ENCODE peak calls at places on chromosomes 3 and 15, in eight cellular contexts. D is heart left ventricle, W is ovary, S is tibial artery, B is AG04450, H is Panc1, Z is body of pancreas, J is PC-9. R is an unnamed sample. For H3K27me3, the result is how much of the 10 kb centered on the place peaks cover.

GRCh38 chr15:98025237-98025636 is 64.7 kb downstream of the ARRDC4 start:
- DNase-seq in B (no peak), S (no peak), H (no peak), Z (no peak), D (no peak), J (peak), W (no peak), R (peak)

GRCh38 chr15:52636459-52636858 is 42.7 kb downstream of the ATOSA start:
- DNase-seq in B (peak), J (no peak), S (no peak), Z (no peak), W (no peak), H (no peak), D (no peak), R (no peak)

GRCh38 chr15:39304201-39304841 is 276.6 kb upstream of the THBS1 start:
- DNase-seq in W (no peak), H (no peak), Z (no peak), J (no peak), B (peak), D (no peak), S (no peak), R (no peak)

GRCh38 chr3:105619651-105620050 is 249.2 kb downstream of the CBLB start:
- DNase-seq in D (no peak), W (no peak), B (no peak), H (no peak), J (no peak), Z (no peak), S (no peak), R (no peak)

GRCh38 chr15:40859206-40859851 is 14.7 kb downstream of the RHOV start:
- DNase-seq in W (peak), Z (peak), D (peak), H (peak), B (peak), S (peak), J (peak), R (peak)

GRCh38 chr3:106030620-106030945 is 161.8 kb upstream of the CBLB start:
- DNase-seq in W (no peak), H (no peak), S (no peak), B (no peak), Z (no peak), D (no peak), J (peak), R (no peak)

GRCh38 chr3:152069871-152070270 is 196.4 kb downstream of the SUCNR1 start:
- DNase-seq in B (no peak), J (no peak), W (no peak), S (no peak), D (no peak), Z (no peak), H (no peak), R (no peak)

GRCh38 chr3:32443471-32443870 is 51.8 kb downstream of the CMTM7 start:
- DNase-seq in W (no peak), D (no peak), Z (no peak), B (no peak), H (no peak), S (no peak), J (peak), R (no peak)

GRCh38 chr3:71468311-71469130 is 115.0 kb downstream of the FOXP1 start:
- DNase-seq in B (no peak), Z (no peak), J (no peak), H (no peak), D (peak), W (no peak), S (no peak), R (no peak)

DNA sequence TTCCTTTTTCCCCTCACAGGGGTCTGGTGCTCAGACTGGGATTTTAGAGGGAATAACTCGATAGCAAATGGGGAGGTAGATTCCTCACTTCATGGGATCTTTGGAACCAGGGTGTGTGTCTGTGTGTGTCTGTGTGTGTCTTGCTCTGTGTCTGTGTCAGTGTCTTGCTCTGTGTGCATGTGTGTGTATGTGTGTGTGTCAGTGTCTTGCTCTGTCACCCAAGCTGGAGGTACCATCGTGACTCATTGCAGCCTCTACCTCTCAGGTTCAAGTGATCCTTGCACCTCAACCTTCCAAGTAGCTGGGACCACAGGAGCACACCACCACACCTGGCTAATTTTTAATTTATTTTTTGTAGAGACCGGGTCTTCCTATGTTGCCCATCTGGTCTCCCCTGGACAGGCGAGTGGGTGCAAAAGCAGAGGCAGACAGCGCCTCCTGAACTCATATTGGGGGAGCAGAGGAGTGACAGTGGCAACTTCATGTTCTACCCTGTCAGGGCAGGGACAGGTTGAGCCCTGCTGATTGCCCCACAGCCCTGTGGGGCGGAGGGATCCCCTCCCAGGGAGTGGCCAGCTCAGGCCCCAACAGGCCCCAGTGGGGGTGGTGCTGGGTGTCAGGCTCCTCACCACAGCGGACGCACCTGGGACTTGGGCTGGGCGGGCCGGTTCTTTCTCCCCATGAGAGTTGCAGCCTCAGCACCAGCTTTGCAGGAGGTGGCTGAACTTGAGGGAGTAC is 10.4 kb upstream of the SEMA4B start:
- DNase-seq in W (no peak), Z (peak), D (no peak), S (no peak), B (no peak), J (no peak), H (no peak), R (no peak)
- H3K4me3 ChIP-seq in W (no peak), Z (no peak), D (no peak), S (no peak), B (no peak), J (no peak), H (no peak), R (no peak)

GRCh38 chr3:151002582-151002981 is 30.1 kb upstream of the CLRN1 start:
- DNase-seq in D (no peak), J (no peak), S (no peak), B (no peak), W (no peak), Z (no peak), H (no peak), R (no peak)

GRCh38 chr3:151003024-151003771 is 30.7 kb upstream of the CLRN1 start:
- DNase-seq in W (no peak), S (no peak), B (no peak), D (no peak), H (peak), Z (peak), J (no peak), R (peak)

GRCh38 chr3:150995510-150995909 is 23.0 kb upstream of the CLRN1 start:
- DNase-seq in D (no peak), S (no peak), H (no peak), W (no peak), B (no peak), J (no peak), Z (no peak), R (no peak)

GRCh38 chr3:151003772-151004127 is 31.2 kb upstream of the CLRN1 start:
- DNase-seq in B (no peak), S (no peak), H (no peak), W (no peak), J (no peak), D (no peak), Z (no peak), R (no peak)

DNA sequence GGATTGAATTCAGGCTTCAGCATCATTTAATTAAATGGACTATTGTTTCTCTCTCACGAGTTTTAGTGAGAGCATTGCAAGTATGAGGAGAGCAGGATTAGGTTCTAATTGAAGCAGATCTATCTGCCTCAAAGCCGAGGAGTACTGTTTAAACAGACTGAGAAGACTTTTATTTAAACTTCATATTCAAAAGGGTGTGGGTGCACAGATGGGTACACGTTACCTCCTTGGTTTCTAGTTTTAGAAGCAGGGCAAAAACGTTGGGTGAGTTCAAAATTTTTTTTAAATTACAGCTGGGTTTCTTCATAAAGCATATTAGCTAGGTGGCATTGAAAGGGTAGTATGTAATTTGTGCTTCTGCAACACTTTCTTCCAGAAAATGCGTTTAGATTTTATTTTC is 26.5 kb upstream of the CLRN1 start:
- DNase-seq in Z (no peak), H (no peak), B (no peak), D (no peak), S (no peak), J (no peak), W (no peak), R (no peak)
- H3K27me3 ChIP-seq in Z (under half), H (under half), B (under half), D (under half), S (under half), J (under half), W (under half), R (under half)

DNA sequence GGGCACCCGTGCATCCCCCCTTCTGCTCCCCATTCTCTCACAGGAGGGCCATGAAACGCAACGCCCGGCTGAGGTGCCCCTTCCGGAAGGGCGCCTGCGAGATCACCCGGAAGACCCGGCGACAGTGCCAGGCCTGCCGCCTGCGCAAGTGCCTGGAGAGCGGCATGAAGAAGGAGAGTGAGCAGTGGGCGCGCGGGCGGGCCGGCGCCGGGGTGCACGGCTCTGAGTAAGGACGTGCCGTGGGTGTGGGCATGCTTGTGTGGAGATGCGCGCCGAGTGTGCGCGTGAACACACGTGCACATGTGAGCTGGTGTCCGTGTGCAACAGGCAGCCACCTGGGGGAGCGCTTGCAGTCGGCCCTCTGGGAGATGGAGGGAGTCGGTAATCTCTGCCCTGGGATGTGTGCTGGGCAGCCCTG is 28.1 kb downstream of the NR1I2 start:
- DNase-seq in S (no peak), W (peak), J (no peak), Z (peak), D (peak), H (no peak), B (no peak), R (no peak)
- TF ChIP-seq CTCF in S (no peak), W (no peak), J (no peak), Z (no peak), D (no peak), H (no peak), B (peak), R (peak)

DNA sequence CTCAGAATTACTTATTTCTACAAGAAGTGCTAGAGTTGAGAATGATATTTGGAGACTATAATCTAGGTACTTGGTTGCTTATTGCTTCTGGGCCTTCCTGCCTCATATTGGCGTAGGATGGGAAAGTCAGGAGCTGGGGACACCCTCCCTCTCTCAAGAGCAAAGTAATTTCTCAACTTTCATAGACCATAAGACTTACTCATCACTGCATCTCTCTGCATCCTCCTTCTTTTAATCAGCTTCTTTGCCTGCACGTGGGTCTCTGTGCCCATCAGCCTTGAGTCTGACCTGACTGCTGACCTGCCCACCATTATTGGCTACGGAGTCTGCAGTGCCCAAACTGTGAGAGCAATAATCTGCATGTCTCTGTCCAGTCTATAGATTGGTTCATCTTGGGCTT is 27.3 kb upstream of the XIRP1 start:
- DNase-seq in B (no peak), W (no peak), Z (no peak), D (no peak), S (no peak), J (no peak), H (no peak), R (no peak)
- H3K4me3 ChIP-seq in B (no peak), W (no peak), Z (no peak), D (no peak), S (no peak), J (no peak), H (no peak), R (no peak)

GRCh38 chr15:81018197-81018596 is 17.5 kb downstream of the TLNRD1 start:
- DNase-seq in Z (no peak), W (no peak), S (no peak), B (no peak), J (no peak), D (no peak), H (no peak), R (no peak)

GRCh38 chr15:81024265-81024875 is 23.6 kb downstream of the TLNRD1 start:
- DNase-seq in H (no peak), J (no peak), D (peak), S (no peak), B (no peak), W (no peak), Z (no peak), R (no peak)

GRCh38 chr15:81024891-81025290 is 24.2 kb downstream of the TLNRD1 start:
- DNase-seq in S (no peak), W (no peak), Z (no peak), J (no peak), B (no peak), D (no peak), H (no peak), R (no peak)

GRCh38 chr15:81023483-81024264 is 23.0 kb downstream of the TLNRD1 start:
- DNase-seq in Z (peak), J (no peak), B (no peak), D (peak), W (no peak), H (no peak), S (peak), R (no peak)

DNA sequence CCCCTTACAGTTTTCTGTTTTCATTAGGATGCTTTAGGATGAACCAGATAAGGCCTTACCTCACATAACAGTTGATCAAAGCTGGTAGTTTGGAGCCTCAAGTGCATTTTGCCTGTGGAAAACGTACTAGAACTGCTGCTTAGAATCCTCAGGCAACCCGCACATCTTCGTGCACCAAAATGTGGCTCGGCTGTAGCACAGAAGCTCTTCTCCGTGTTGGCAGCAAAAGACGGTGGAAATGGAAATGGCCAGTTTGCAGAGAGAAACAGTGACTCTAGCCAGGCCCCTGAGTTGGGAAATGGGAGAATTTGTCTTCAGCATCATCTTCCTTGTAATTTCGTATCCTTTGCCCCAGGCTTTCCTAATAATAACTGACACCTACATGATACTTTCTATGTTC is 20.6 kb downstream of the TLNRD1 start:
- DNase-seq in S (no peak), Z (no peak), H (no peak), W (no peak), B (no peak), D (no peak), J (no peak), R (no peak)
- H3K27me3 ChIP-seq in S (under half), Z (under half), H (under half), W (under half), B (under half), D (under half), J (under half), R (under half)

GRCh38 chr15:69806287-69806915 is 291.3 kb downstream of the TLE3 start:
- DNase-seq in S (no peak), J (no peak), W (no peak), D (no peak), Z (no peak), H (no peak), B (no peak), R (no peak)
- TF ChIP-seq CTCF in S (no peak), J (no peak), W (no peak), D (no peak), Z (no peak), H (no peak), B (no peak), R (no peak)

GRCh38 chr3:58246148-58247051 is 8.8 kb downstream of the ABHD6 start:
- DNase-seq in D (no peak), W (no peak), B (no peak), H (no peak), J (no peak), S (no peak), Z (no peak), R (no peak)

GRCh38 chr3:58254144-58254543 is 16.6 kb downstream of the ABHD6 start:
- DNase-seq in B (no peak), S (no peak), Z (no peak), D (no peak), W (no peak), H (no peak), J (no peak), R (no peak)

GRCh38 chr3:58251653-58252052 is 14.1 kb downstream of the ABHD6 start:
- DNase-seq in B (no peak), W (no peak), H (no peak), J (no peak), S (no peak), Z (no peak), D (no peak), R (no peak)

GRCh38 chr3:58250093-58250707 is 12.6 kb downstream of the ABHD6 start:
- DNase-seq in W (peak), Z (no peak), J (no peak), D (no peak), B (no peak), S (no peak), H (no peak), R (no peak)

GRCh38 chr3:58249358-58250092 is 11.9 kb downstream of the ABHD6 start:
- DNase-seq in D (no peak), B (no peak), S (no peak), Z (no peak), J (no peak), W (no peak), H (no peak), R (no peak)
- H3K4me3 ChIP-seq in D (no peak), B (no peak), S (no peak), Z (no peak), J (no peak), W (no peak), H (no peak), R (no peak)

DNA sequence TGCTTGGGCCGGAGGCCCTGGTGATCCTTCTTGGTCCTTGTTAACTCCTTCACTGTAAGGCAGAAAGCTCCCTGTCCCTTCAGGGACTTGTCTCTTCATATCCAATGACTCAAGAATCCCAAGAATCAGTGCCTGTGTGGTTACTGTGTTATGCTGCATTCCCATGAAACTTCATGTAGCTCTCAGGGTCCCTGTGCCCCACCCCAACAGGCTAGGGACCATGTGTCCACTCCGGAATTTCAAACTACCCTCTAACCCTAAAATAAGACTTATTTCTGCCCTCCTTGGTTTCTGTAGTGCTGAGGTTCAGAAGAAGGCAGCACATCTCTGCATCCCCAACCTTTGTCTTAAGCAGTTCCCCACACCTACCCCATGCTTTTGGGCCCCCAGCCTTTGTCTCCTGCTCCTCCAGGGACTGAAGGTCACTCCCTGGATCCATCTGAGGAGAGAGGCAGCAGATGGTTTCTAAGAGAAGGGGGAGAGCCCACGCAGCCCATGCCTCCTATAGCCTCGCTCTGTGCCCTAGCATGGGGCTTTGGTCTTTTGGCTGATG is 531 bp upstream of the MAP1A start:
- DNase-seq in S (no peak), Z (no peak), W (no peak), D (no peak), J (no peak), H (no peak), B (no peak), R (no peak)
- H3K27me3 ChIP-seq in S (under half), Z (under half), W (under half), D (under half), J (under half), H (under half), B (under half), R (under half)

DNA sequence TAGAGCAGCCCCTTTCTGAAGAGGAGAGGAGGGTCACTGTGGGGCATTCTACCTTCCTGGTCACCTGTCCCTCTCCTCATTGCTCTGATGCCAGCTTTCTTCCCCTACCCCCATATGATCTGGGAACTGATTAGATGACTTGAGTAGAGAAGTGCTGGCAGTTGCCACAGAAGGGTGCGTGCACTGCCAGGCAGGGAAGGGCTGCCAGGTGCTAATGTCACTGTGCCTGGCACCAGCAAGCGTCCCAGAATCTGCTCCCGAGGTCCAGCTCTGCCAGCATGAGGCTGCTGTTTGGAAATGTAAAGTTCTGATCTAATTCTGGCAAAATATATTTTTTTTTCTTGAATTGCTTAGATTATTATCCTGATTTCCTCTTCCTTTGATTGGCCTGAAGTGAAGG is 52.8 kb downstream of the PPM1L start:
- DNase-seq in H (no peak), D (peak), Z (peak), W (no peak), B (no peak), S (peak), J (no peak), R (no peak)
- TF ChIP-seq CTCF in H (no peak), D (no peak), Z (no peak), W (no peak), B (no peak), S (no peak), J (no peak), R (no peak)

DNA sequence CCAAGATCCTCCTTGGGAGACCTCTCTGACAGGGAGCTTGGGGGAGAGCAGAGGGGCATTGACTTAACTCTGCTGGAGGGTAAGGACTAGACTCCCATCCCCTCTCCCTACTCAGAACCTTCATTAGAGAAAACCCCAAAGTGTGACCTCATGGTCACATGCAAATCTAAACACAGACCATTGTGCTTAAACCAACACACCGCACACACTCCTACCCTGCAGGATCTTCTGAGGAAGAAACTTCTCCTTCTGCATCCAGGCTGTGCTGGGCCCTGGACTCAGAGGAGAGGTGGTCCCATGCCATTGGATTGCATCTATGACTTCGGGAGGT is 797 bp upstream of the PARP16 start:
- DNase-seq in Z (no peak), W (no peak), S (no peak), B (no peak), H (no peak), J (no peak), D (no peak), R (no peak)
- H3K4me3 ChIP-seq in Z (no peak), W (no peak), S (peak), B (no peak), H (peak), J (no peak), D (no peak), R (no peak)